ENCODE peak calls at places on chromosomes 1 and 21, in six cellular contexts. S is HCT116, G is PC-3, E is OCI-LY7, O is MM.1S, T is GM23248. K is an unnamed sample.

GRCh38 chr1:7455796-7456568 is 315.1 kb upstream of the VAMP3 start:
- DNase-seq in O (no peak), S (no peak), G (no peak), E (no peak), T (no peak), K (no peak)

GRCh38 chr21:16533692-16534407 is 804.1 kb downstream of the USP25 start:
- DNase-seq in T (peak; percentile 60), E (no peak), S (no peak), O (no peak), G (no peak), K (no peak)

GRCh38 chr21:17613242-17613676 is 558 bp upstream of the BTG3 start:
- DNase-seq in E (peak; percentile 29), S (no peak), G (no peak), T (peak; percentile 53), O (no peak), K (no peak)

GRCh38 chr1:160544647-160545046 is 21.6 kb upstream of the SLAMF6 start:
- DNase-seq in O (peak; percentile 38), G (peak; percentile 37), T (peak; percentile 40), S (no peak), E (peak; percentile 79), K (peak; percentile 82)

GRCh38 chr1:182771187-182771984 is 18.2 kb upstream of the NPL start:
- DNase-seq in G (no peak), S (no peak), T (no peak), O (no peak), E (no peak), K (no peak)

GRCh38 chr1:163069142-163069541 is at the start of gene RGS4:
- DNase-seq in E (no peak), G (peak; percentile 88), S (peak; percentile 54), O (no peak), T (peak; percentile 94), K (no peak)

GRCh38 chr1:101203812-101204540 is 32.8 kb upstream of the S1PR1 start:
- DNase-seq in T (peak; percentile 47), O (no peak), E (no peak), S (no peak), G (peak; percentile 5), K (no peak)

GRCh38 chr1:220806408-220806807 is 19.7 kb downstream of the MTARC1 start:
- DNase-seq in G (no peak), T (no peak), E (no peak), O (no peak), S (no peak), K (no peak)

GRCh38 chr1:54882483-54882882 is 4.5 kb downstream of the DHCR24 start:
- DNase-seq in T (peak; percentile 65), S (no peak), O (no peak), E (no peak), G (peak; percentile 88), K (no peak)

GRCh38 chr1:186662752-186663151 is 17.5 kb downstream of the PTGS2 start:
- DNase-seq in O (no peak), S (no peak), E (no peak), T (peak; percentile 73), G (peak; percentile 46), K (no peak)

GRCh38 chr1:208235983-208236761 is 8.0 kb downstream of the PLXNA2 start:
- DNase-seq in O (no peak), E (no peak), T (peak; percentile 82), G (no peak), S (no peak), K (no peak)

GRCh38 chr1:202964755-202965440 is 2.2 kb downstream of the CYB5R1 start:
- DNase-seq in E (no peak), S (no peak), G (no peak), T (no peak), O (no peak), K (no peak)

GRCh38 chr1:94942171-94943128 is 15.5 kb upstream of the CNN3 start:
- DNase-seq in S (no peak), G (peak; percentile 77), T (no peak), E (no peak), O (no peak), K (no peak)

GRCh38 chr1:174966000-174966572 is 33.7 kb upstream of the CACYBP start:
- DNase-seq in T (no peak), G (peak; percentile 69), O (no peak), S (no peak), E (no peak), K (no peak)

GRCh38 chr1:227899141-227899819 is 48.5 kb downstream of the WNT9A start:
- DNase-seq in G (no peak), E (no peak), O (peak; percentile 5), T (no peak), S (no peak), K (no peak)

GRCh38 chr21:29624776-29625175 is 315.0 kb downstream of the GRIK1 start:
- DNase-seq in O (no peak), S (no peak), T (no peak), G (no peak), E (no peak), K (no peak)

GRCh38 chr1:111743679-111744101 is 4.5 kb upstream of the INKA2 start:
- DNase-seq in G (no peak), E (no peak), S (no peak), T (peak; percentile 81), O (no peak), K (no peak)

GRCh38 chr1:236619398-236619797 is 15.1 kb upstream of the HEATR1 start:
- DNase-seq in G (no peak), E (no peak), O (no peak), T (peak; percentile 8), S (no peak), K (no peak)

GRCh38 chr1:59541891-59542290 is 245.0 kb downstream of the FGGY start:
- DNase-seq in G (no peak), T (no peak), S (no peak), E (no peak), O (no peak), K (peak; percentile 7)

GRCh38 chr1:210830034-210831028 is 303.6 kb downstream of the KCNH1 start:
- DNase-seq in O (no peak), E (no peak), S (no peak), G (no peak), T (no peak), K (no peak)

GRCh38 chr1:58979677-58980076 is 195.8 kb upstream of the JUN start:
- DNase-seq in S (no peak), G (no peak), O (no peak), T (no peak), E (no peak), K (no peak)

GRCh38 chr1:19591482-19592093 is 52.5 kb upstream of the NBL1 start:
- DNase-seq in E (no peak), G (no peak), O (no peak), S (no peak), T (no peak), K (no peak)

GRCh38 chr21:26597023-26597422 is 23.9 kb upstream of the CYYR1 start:
- DNase-seq in G (peak; percentile 28), T (no peak), S (no peak), E (no peak), O (no peak), K (no peak)

GRCh38 chr21:39385299-39386145 is 36.6 kb upstream of the HMGN1 start:
- DNase-seq in E (no peak), O (no peak), G (no peak), S (no peak), T (peak; percentile 82), K (peak; percentile 24)
- H3K9me2 ChIP-seq in E (no peaks in the 10 kb centered on the region), O (no peaks in the 10 kb centered on the region), G (no peaks in the 10 kb centered on the region), S (no peaks in the 10 kb centered on the region), T (no peaks in the 10 kb centered on the region), K (no peaks in the 10 kb centered on the region)

GRCh38 chr1:114043046-114043445 is 63.8 kb downstream of the OLFML3 start:
- DNase-seq in T (no peak), S (no peak), E (no peak), G (no peak), O (no peak), K (no peak)
- H3K9me2 ChIP-seq in T (no peaks in the 10 kb centered on the region), S (no peaks in the 10 kb centered on the region), E (no peaks in the 10 kb centered on the region), G (no peaks in the 10 kb centered on the region), O (no peaks in the 10 kb centered on the region), K (no peaks in the 10 kb centered on the region)

GRCh38 chr1:114043548-114043947 is 64.3 kb downstream of the OLFML3 start:
- DNase-seq in O (no peak), G (no peak), E (no peak), T (no peak), S (no peak), K (no peak)
- H3K9me2 ChIP-seq in O (no peaks in the 10 kb centered on the region), G (no peaks in the 10 kb centered on the region), E (no peaks in the 10 kb centered on the region), T (no peaks in the 10 kb centered on the region), S (no peaks in the 10 kb centered on the region), K (no peaks in the 10 kb centered on the region)

DNA sequence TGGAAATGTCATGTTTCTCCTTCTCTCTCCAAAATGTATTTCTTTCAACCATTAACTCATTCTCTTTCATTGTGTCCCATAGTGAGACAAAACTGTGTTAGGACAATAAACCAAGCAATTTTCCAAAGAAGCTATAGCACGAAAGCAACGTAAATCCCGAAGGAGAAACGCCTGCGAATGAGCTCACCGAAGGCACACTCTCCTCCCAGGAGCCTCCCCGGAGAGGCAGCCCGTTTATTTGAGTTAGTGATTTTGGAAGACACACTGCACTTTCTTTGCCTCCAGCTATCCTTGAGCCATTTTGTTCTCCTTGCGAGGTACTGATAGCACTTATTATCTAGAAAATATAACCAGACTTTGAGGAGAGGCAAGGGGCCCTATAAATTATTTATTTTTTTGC is 41.2 kb downstream of the RSPH1 start:
- DNase-seq in E (no peak), G (no peak), T (no peak), S (no peak), O (no peak), K (no peak)
- H3K9me2 ChIP-seq in E (no peaks in the 10 kb centered on the region), G (no peaks in the 10 kb centered on the region), T (no peaks in the 10 kb centered on the region), S (no peaks in the 10 kb centered on the region), O (no peaks in the 10 kb centered on the region), K (no peaks in the 10 kb centered on the region)

GRCh38 chr1:41900611-41901444 is 17.9 kb downstream of the HIVEP3 start:
- DNase-seq in G (peak; percentile 92), S (no peak), E (no peak), T (peak; percentile 60), O (no peak), K (no peak)
- H3K9me2 ChIP-seq in G (no peaks in the 10 kb centered on the region), S (no peaks in the 10 kb centered on the region), E (no peaks in the 10 kb centered on the region), T (no peaks in the 10 kb centered on the region), O (no peaks in the 10 kb centered on the region), K (no peaks in the 10 kb centered on the region)

K was measured in Karpas-422.